ENCODE peak calls at places on chromosomes 2 and 18, in eight cellular contexts. One of them, this sample, is unnamed.

GRCh38 chr2:207711750-207712487 is 479 bp downstream of the CCNYL1 start:
- DNase-seq in HL-60: peak; percentile 31
- DNase-seq in choroid plexus epithelial cell: peak; percentile 42
- DNase-seq in ovary: peak; percentile 41
- DNase-seq in tibial artery: peak; percentile 76
- DNase-seq in AG10803: peak; percentile 28
- DNase-seq in fibroblast of pulmonary artery: peak; percentile 51
- DNase-seq in GM23338: peak; percentile 61
- DNase-seq in this sample: peak; percentile 51

GRCh38 chr2:129554373-129554772 is 425.1 kb upstream of the RAB6C start:
- DNase-seq in ovary: no peak
- DNase-seq in choroid plexus epithelial cell: no peak
- DNase-seq in HL-60: no peak
- DNase-seq in fibroblast of pulmonary artery: no peak
- DNase-seq in GM23338: peak; percentile 59
- DNase-seq in tibial artery: no peak
- DNase-seq in AG10803: no peak
- DNase-seq in this sample: no peak

GRCh38 chr18:76835380-76835779 is 13.0 kb downstream of the ZNF236 start:
- DNase-seq in HL-60: no peak
- DNase-seq in fibroblast of pulmonary artery: no peak
- DNase-seq in AG10803: no peak
- DNase-seq in choroid plexus epithelial cell: no peak
- DNase-seq in ovary: no peak
- DNase-seq in tibial artery: no peak
- DNase-seq in GM23338: no peak
- DNase-seq in this sample: no peak

GRCh38 chr18:34598136-34598635 is 111.9 kb upstream of the DTNA start:
- DNase-seq in HL-60: no peak
- DNase-seq in ovary: no peak
- DNase-seq in fibroblast of pulmonary artery: no peak
- DNase-seq in tibial artery: no peak
- DNase-seq in AG10803: no peak
- DNase-seq in choroid plexus epithelial cell: peak; percentile 21
- DNase-seq in GM23338: no peak
- DNase-seq in this sample: peak; percentile 51

GRCh38 chr2:219519526-219519916 is 5.2 kb downstream of the ASIC4 start:
- DNase-seq in AG10803: no peak
- DNase-seq in ovary: no peak
- DNase-seq in GM23338: no peak
- DNase-seq in HL-60: no peak
- DNase-seq in choroid plexus epithelial cell: no peak
- DNase-seq in tibial artery: no peak
- DNase-seq in fibroblast of pulmonary artery: no peak
- DNase-seq in this sample: no peak

GRCh38 chr18:11570770-11571169 is 38.6 kb upstream of the SLC35G4 start:
- DNase-seq in AG10803: peak; percentile 46
- DNase-seq in GM23338: peak; percentile 29
- DNase-seq in choroid plexus epithelial cell: peak; percentile 56
- DNase-seq in tibial artery: no peak
- DNase-seq in fibroblast of pulmonary artery: peak; percentile 11
- DNase-seq in ovary: no peak
- DNase-seq in HL-60: no peak
- DNase-seq in this sample: peak; percentile 1

GRCh38 chr2:199739413-199740110 is 111.4 kb downstream of the FTCDNL1 start:
- DNase-seq in tibial artery: peak; percentile 69
- DNase-seq in ovary: peak; percentile 69
- DNase-seq in choroid plexus epithelial cell: peak; percentile 67
- DNase-seq in HL-60: peak; percentile 83
- DNase-seq in fibroblast of pulmonary artery: peak; percentile 60
- DNase-seq in GM23338: peak; percentile 91
- DNase-seq in AG10803: peak; percentile 54
- DNase-seq in this sample: peak; percentile 76

GRCh38 chr18:8706981-8707940 is 1.9 kb downstream of the MTCL1 start:
- DNase-seq in tibial artery: peak; percentile 67
- DNase-seq in fibroblast of pulmonary artery: peak; percentile 75
- DNase-seq in choroid plexus epithelial cell: peak; percentile 72
- DNase-seq in HL-60: no peak
- DNase-seq in ovary: peak; percentile 56
- DNase-seq in AG10803: peak; percentile 75
- DNase-seq in GM23338: peak; percentile 82
- DNase-seq in this sample: peak; percentile 84

GRCh38 chr2:202038471-202039277 is 5.0 kb downstream of the FZD7 start:
- DNase-seq in fibroblast of pulmonary artery: no peak
- DNase-seq in GM23338: peak; percentile 67
- DNase-seq in AG10803: no peak
- DNase-seq in ovary: peak; percentile 27
- DNase-seq in choroid plexus epithelial cell: peak; percentile 36
- DNase-seq in HL-60: no peak
- DNase-seq in tibial artery: no peak
- DNase-seq in this sample: peak; percentile 42

GRCh38 chr2:7014201-7014640 is 97.0 kb downstream of the RNF144A start:
- DNase-seq in ovary: no peak
- DNase-seq in HL-60: peak; percentile 79
- DNase-seq in choroid plexus epithelial cell: peak; percentile 80
- DNase-seq in fibroblast of pulmonary artery: peak; percentile 44
- DNase-seq in GM23338: peak; percentile 54
- DNase-seq in tibial artery: no peak
- DNase-seq in AG10803: peak; percentile 61
- DNase-seq in this sample: peak; percentile 78

GRCh38 chr2:240404174-240404852 is 31.1 kb upstream of the GPC1 start:
- DNase-seq in HL-60: no peak
- DNase-seq in GM23338: no peak
- DNase-seq in fibroblast of pulmonary artery: no peak
- DNase-seq in AG10803: no peak
- DNase-seq in tibial artery: peak; percentile 27
- DNase-seq in ovary: no peak
- DNase-seq in choroid plexus epithelial cell: no peak
- DNase-seq in this sample: no peak

GRCh38 chr18:50287028-50287440 is 458 bp downstream of the CXXC1 start:
- DNase-seq in choroid plexus epithelial cell: no peak
- DNase-seq in HL-60: peak; percentile 43
- DNase-seq in GM23338: no peak
- DNase-seq in fibroblast of pulmonary artery: no peak
- DNase-seq in tibial artery: no peak
- DNase-seq in ovary: peak; percentile 37
- DNase-seq in AG10803: no peak
- DNase-seq in this sample: no peak

GRCh38 chr2:157193461-157193860 is 64.0 kb upstream of the GALNT5 start:
- DNase-seq in tibial artery: no peak
- DNase-seq in ovary: no peak
- DNase-seq in GM23338: no peak
- DNase-seq in choroid plexus epithelial cell: no peak
- DNase-seq in AG10803: no peak
- DNase-seq in fibroblast of pulmonary artery: no peak
- DNase-seq in HL-60: no peak
- DNase-seq in this sample: no peak

GRCh38 chr2:20172273-20173052 is 52.5 kb downstream of the SDC1 start:
- DNase-seq in choroid plexus epithelial cell: no peak
- DNase-seq in fibroblast of pulmonary artery: no peak
- DNase-seq in ovary: no peak
- DNase-seq in GM23338: peak; percentile 48
- DNase-seq in tibial artery: peak; percentile 35
- DNase-seq in HL-60: no peak
- DNase-seq in AG10803: no peak
- DNase-seq in this sample: no peak

GRCh38 chr2:189446780-189447179 is 5.5 kb downstream of the WDR75 start:
- DNase-seq in choroid plexus epithelial cell: no peak
- DNase-seq in HL-60: no peak
- DNase-seq in ovary: no peak
- DNase-seq in fibroblast of pulmonary artery: no peak
- DNase-seq in GM23338: no peak
- DNase-seq in AG10803: no peak
- DNase-seq in tibial artery: no peak
- DNase-seq in this sample: no peak

GRCh38 chr2:212284166-212284565 is 254.4 kb downstream of the ERBB4 start:
- DNase-seq in ovary: no peak
- DNase-seq in tibial artery: no peak
- DNase-seq in fibroblast of pulmonary artery: no peak
- DNase-seq in GM23338: no peak
- DNase-seq in choroid plexus epithelial cell: no peak
- DNase-seq in AG10803: no peak
- DNase-seq in HL-60: no peak
- DNase-seq in this sample: no peak

GRCh38 chr2:3483986-3484960 is 35.1 kb downstream of the ADI1 start:
- DNase-seq in choroid plexus epithelial cell: no peak
- DNase-seq in GM23338: no peak
- DNase-seq in tibial artery: no peak
- DNase-seq in HL-60: no peak
- DNase-seq in AG10803: no peak
- DNase-seq in fibroblast of pulmonary artery: no peak
- DNase-seq in ovary: peak; percentile 11
- DNase-seq in this sample: no peak

GRCh38 chr2:10216677-10217498 is 85.8 kb upstream of the HPCAL1 start:
- DNase-seq in AG10803: no peak
- DNase-seq in HL-60: no peak
- DNase-seq in choroid plexus epithelial cell: no peak
- DNase-seq in GM23338: no peak
- DNase-seq in ovary: no peak
- DNase-seq in tibial artery: no peak
- DNase-seq in fibroblast of pulmonary artery: no peak
- DNase-seq in this sample: no peak

GRCh38 chr2:84785950-84786349 is 94.9 kb downstream of the TRABD2A start:
- DNase-seq in GM23338: no peak
- DNase-seq in choroid plexus epithelial cell: no peak
- DNase-seq in fibroblast of pulmonary artery: no peak
- DNase-seq in ovary: no peak
- DNase-seq in HL-60: no peak
- DNase-seq in AG10803: no peak
- DNase-seq in tibial artery: no peak
- DNase-seq in this sample: no peak

GRCh38 chr2:47043142-47043890 is 111.8 kb downstream of the STPG4 start:
- DNase-seq in ovary: peak; percentile 61
- DNase-seq in tibial artery: peak; percentile 88
- DNase-seq in choroid plexus epithelial cell: peak; percentile 94
- DNase-seq in GM23338: peak; percentile 27
- DNase-seq in fibroblast of pulmonary artery: peak; percentile 91
- DNase-seq in HL-60: no peak
- DNase-seq in AG10803: peak; percentile 96
- DNase-seq in this sample: peak; percentile 94
- H3K4me3 ChIP-seq in ovary: no peak overlapping the region
- H3K4me3 ChIP-seq in tibial artery: no peak overlapping the region
- H3K4me3 ChIP-seq in choroid plexus epithelial cell: no peak overlapping the region
- H3K4me3 ChIP-seq in GM23338: no peak overlapping the region
- H3K4me3 ChIP-seq in fibroblast of pulmonary artery: peak overlapping the region; percentile 4
- H3K4me3 ChIP-seq in HL-60: no peak overlapping the region
- H3K4me3 ChIP-seq in AG10803: peak overlapping the region; percentile 50
- H3K4me3 ChIP-seq in this sample: peak overlapping the region; percentile 39

DNA sequence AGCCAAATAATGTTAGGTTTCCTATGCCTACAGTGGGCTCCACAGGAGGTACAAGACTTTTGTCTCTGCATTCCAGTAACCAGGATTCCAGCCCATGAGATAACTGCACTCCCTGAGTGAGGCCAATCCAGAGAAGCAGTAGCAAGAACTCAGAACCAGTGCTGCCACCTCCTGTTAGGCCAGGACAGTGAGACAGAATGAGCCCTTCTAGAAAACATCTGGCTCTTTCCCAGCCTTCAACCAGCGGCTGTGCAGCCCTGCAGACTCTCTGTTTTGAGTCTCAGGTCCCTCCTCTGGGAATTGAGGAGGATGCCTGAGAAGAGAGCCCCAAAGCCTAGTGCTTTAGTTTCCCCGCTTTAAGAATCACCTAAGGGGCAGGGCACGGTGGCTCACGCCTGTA is 44.2 kb downstream of the ARID5A start:
- DNase-seq in fibroblast of pulmonary artery: peak; percentile 56
- DNase-seq in ovary: no peak
- DNase-seq in GM23338: peak; percentile 56
- DNase-seq in choroid plexus epithelial cell: peak; percentile 28
- DNase-seq in AG10803: no peak
- DNase-seq in HL-60: peak; percentile 30
- DNase-seq in tibial artery: no peak
- DNase-seq in this sample: peak; percentile 17
- TF ChIP-seq CTCF in fibroblast of pulmonary artery: peak; percentile 60
- TF ChIP-seq CTCF in ovary: no peak
- TF ChIP-seq CTCF in GM23338: peak; percentile 43
- TF ChIP-seq CTCF in choroid plexus epithelial cell: peak; percentile 9
- TF ChIP-seq CTCF in AG10803: peak; percentile 6
- TF ChIP-seq CTCF in HL-60: no peak
- TF ChIP-seq CTCF in tibial artery: no peak
- TF ChIP-seq CTCF in this sample: peak; percentile 42

DNA sequence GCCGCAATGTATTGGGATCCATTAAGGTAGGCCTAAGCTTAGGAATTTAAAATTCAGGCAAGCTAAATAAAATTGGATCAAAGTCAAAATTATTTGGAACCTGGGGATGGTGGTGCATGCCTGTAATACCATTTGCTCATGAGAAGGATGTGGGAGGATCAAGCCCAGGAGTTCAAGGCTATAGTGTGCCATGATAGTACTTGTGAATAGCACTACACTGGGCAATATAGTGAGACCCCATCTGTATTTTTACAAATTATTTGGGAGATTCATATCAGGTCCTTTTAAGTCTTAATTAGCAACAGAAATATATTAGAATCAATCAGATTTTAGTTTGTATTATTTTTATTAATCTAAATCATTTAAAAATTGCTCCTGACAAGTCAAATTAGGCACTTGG is 39.8 kb upstream of the TLK1 start:
- DNase-seq in HL-60: no peak
- DNase-seq in AG10803: no peak
- DNase-seq in GM23338: no peak
- DNase-seq in choroid plexus epithelial cell: no peak
- DNase-seq in tibial artery: no peak
- DNase-seq in fibroblast of pulmonary artery: no peak
- DNase-seq in ovary: no peak
- DNase-seq in this sample: no peak
- H3K4me3 ChIP-seq in HL-60: no peak overlapping the region
- H3K4me3 ChIP-seq in AG10803: no peak overlapping the region
- H3K4me3 ChIP-seq in GM23338: no peak overlapping the region
- H3K4me3 ChIP-seq in choroid plexus epithelial cell: no peak overlapping the region
- H3K4me3 ChIP-seq in tibial artery: no peak overlapping the region
- H3K4me3 ChIP-seq in fibroblast of pulmonary artery: no peak overlapping the region
- H3K4me3 ChIP-seq in ovary: no peak overlapping the region
- H3K4me3 ChIP-seq in this sample: no peak overlapping the region

GRCh38 chr2:238239552-238239871 is 326 bp downstream of the HES6 start:
- DNase-seq in GM23338: peak; percentile 56
- DNase-seq in AG10803: no peak
- DNase-seq in HL-60: peak; percentile 23
- DNase-seq in choroid plexus epithelial cell: no peak
- DNase-seq in ovary: no peak
- DNase-seq in fibroblast of pulmonary artery: no peak
- DNase-seq in tibial artery: no peak
- DNase-seq in this sample: no peak

GRCh38 chr2:238241970-238242369 is 2.1 kb upstream of the HES6 start:
- DNase-seq in ovary: no peak
- DNase-seq in choroid plexus epithelial cell: no peak
- DNase-seq in HL-60: no peak
- DNase-seq in GM23338: no peak
- DNase-seq in tibial artery: no peak
- DNase-seq in AG10803: peak; percentile 37
- DNase-seq in fibroblast of pulmonary artery: no peak
- DNase-seq in this sample: no peak

GRCh38 chr2:238239872-238240760 is at the start of gene HES6:
- DNase-seq in GM23338: peak; percentile 95
- DNase-seq in tibial artery: peak; percentile 92
- DNase-seq in HL-60: peak; percentile 84
- DNase-seq in fibroblast of pulmonary artery: peak; percentile 83
- DNase-seq in AG10803: peak; percentile 80
- DNase-seq in ovary: peak; percentile 87
- DNase-seq in choroid plexus epithelial cell: peak; percentile 84
- DNase-seq in this sample: peak; percentile 87

GRCh38 chr2:238242731-238243495 is 3.1 kb upstream of the HES6 start:
- DNase-seq in HL-60: no peak
- DNase-seq in tibial artery: peak; percentile 90
- DNase-seq in fibroblast of pulmonary artery: peak; percentile 33
- DNase-seq in AG10803: no peak
- DNase-seq in choroid plexus epithelial cell: no peak
- DNase-seq in GM23338: no peak
- DNase-seq in ovary: no peak
- DNase-seq in this sample: peak; percentile 45

GRCh38 chr2:238240761-238241711 is 1.2 kb upstream of the HES6 start:
- DNase-seq in HL-60: no peak
- DNase-seq in GM23338: peak; percentile 96
- DNase-seq in ovary: no peak
- DNase-seq in fibroblast of pulmonary artery: no peak
- DNase-seq in choroid plexus epithelial cell: no peak
- DNase-seq in tibial artery: no peak
- DNase-seq in AG10803: no peak
- DNase-seq in this sample: peak; percentile 27
- TF ChIP-seq CTCF in HL-60: no peak
- TF ChIP-seq CTCF in GM23338: peak; percentile 16
- TF ChIP-seq CTCF in ovary: no peak
- TF ChIP-seq CTCF in fibroblast of pulmonary artery: no peak
- TF ChIP-seq CTCF in choroid plexus epithelial cell: no peak
- TF ChIP-seq CTCF in tibial artery: no peak
- TF ChIP-seq CTCF in AG10803: no peak
- TF ChIP-seq CTCF in this sample: no peak